ENCODE peak calls at places on chromosomes 7 and 10, in five cellular contexts. Z is GM12891, B is K562, U is HepG2, C is H1. I is an unnamed sample.

GRCh38 chr7:4144801-4145470 is 537.2 kb upstream of the FOXK1 start:
- DNase-seq in Z (no peak), B (no peak), U (no peak), C (no peak), I (no peak)

GRCh38 chr7:27198138-27198841 is 1.6 kb downstream of the HOXA13 start:
- DNase-seq in Z (no peak), B (no peak), U (no peak), C (no peak), I (no peak)

GRCh38 chr7:94620703-94621118 is 35.2 kb downstream of the SGCE start:
- DNase-seq in Z (no peak), B (no peak), U (peak; percentile 82), C (peak; percentile 3), I (peak; percentile 2)

GRCh38 chr10:37975407-37975991 is 948 bp downstream of the ZNF25 start:
- DNase-seq in Z (no peak), B (no peak), U (no peak), C (no peak), I (no peak)

GRCh38 chr10:97319671-97320479 is 804 bp downstream of the FRAT1 start:
- DNase-seq in Z (no peak), B (no peak), U (peak; percentile 54), C (peak; percentile 36), I (no peak)

GRCh38 chr10:109982812-109983211 is 25.0 kb upstream of the ADD3 start:
- DNase-seq in Z (no peak), B (no peak), U (no peak), C (no peak), I (no peak)

GRCh38 chr7:108805808-108806397 is 236.2 kb downstream of the DNAJB9 start:
- DNase-seq in Z (no peak), B (peak; percentile 13), U (peak; percentile 5), C (no peak), I (no peak)

GRCh38 chr7:66894463-66895080 is 26.5 kb upstream of the TMEM248 start:
- DNase-seq in Z (no peak), B (no peak), U (no peak), C (peak; percentile 39), I (no peak)

GRCh38 chr10:73841526-73842285 is 30.3 kb upstream of the NDST2 start:
- DNase-seq in Z (no peak), B (no peak), U (no peak), C (no peak), I (no peak)

GRCh38 chr10:45380903-45381610 is 7.0 kb downstream of the ALOX5 start:
- DNase-seq in Z (no peak), B (no peak), U (no peak), C (no peak), I (no peak)

GRCh38 chr10:79050896-79051555 is 17.7 kb upstream of the ZMIZ1 start:
- DNase-seq in Z (no peak), B (no peak), U (no peak), C (no peak), I (no peak)

GRCh38 chr7:104089622-104090021 is 100.2 kb upstream of the RELN start:
- DNase-seq in Z (no peak), B (no peak), U (no peak), C (no peak), I (no peak)

GRCh38 chr7:33062023-33062781 is at the start of gene NT5C3A:
- DNase-seq in Z (peak; percentile 25), B (peak; percentile 63), U (no peak), C (no peak), I (peak; percentile 38)

GRCh38 chr7:33061282-33061928 is 1.2 kb downstream of the NT5C3A start:
- DNase-seq in Z (no peak), B (no peak), U (no peak), C (no peak), I (no peak)

GRCh38 chr7:33065981-33066380 is 3.4 kb upstream of the NT5C3A start:
- DNase-seq in Z (no peak), B (no peak), U (no peak), C (no peak), I (no peak)

GRCh38 chr7:33059635-33060034 is 2.9 kb downstream of the NT5C3A start:
- DNase-seq in Z (no peak), B (no peak), U (no peak), C (no peak), I (no peak)

GRCh38 chr7:33062782-33063443 is 337 bp upstream of the NT5C3A start:
- DNase-seq in Z (peak; percentile 86), B (peak; percentile 96), U (peak; percentile 90), C (peak; percentile 82), I (peak; percentile 85)
- TF ChIP-seq POLR2A in Z (peak; percentile 60), B (peak; percentile 82), U (peak; percentile 78), C (peak; percentile 82), I (peak; percentile 42)

DNA sequence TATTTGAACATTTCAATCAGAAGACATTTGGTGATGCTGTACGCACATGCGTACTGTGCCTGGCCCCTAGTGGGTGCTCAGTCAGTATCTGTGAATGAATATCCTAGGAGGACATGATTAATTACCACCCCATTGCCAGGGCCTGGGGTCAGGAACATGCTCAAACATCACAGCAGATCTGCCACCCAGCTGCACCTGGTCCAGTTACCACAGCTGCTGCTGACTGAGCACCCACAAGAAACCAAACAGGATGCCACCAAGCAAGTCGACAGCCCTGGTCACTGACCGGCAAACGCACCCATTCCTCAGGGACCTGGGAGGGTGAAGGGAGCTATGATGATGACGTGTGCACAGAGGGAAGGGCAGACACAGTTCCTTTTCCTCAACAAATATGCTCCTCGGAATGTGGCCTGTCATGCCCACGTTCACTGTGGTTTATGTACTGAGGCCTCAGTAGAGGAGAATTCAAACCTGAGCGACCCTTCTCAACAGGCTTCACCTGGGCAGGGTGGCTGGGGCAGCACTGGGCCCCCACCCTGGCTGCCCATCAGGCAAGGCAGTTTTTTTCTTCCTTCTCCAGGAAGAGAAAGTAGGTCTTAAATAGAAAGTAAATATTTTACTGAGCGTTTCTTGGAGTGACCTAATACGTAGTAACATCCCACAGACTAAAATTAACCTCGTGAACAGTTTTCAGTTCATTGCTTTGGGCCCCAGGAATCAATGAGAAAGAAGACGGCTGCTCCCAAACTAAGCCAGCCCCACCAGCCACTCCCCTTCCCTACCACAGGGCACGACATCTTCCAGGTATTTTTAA is 13.4 kb downstream of the CTBP2 start:
- DNase-seq in Z (no peak), B (no peak), U (no peak), C (no peak), I (no peak)
- TF ChIP-seq TAF1 in Z (no peak), B (no peak), U (no peak), C (no peak), I (no peak)

GRCh38 chr10:22316286-22317120 is at the start of gene COMMD3:
- DNase-seq in Z (no peak), B (peak; percentile 57), U (peak; percentile 58), C (no peak), I (no peak)
- TF ChIP-seq POLR2A in Z (peak; percentile 84), B (peak; percentile 89), U (peak; percentile 90), C (peak; percentile 49), I (peak; percentile 94)

DNA sequence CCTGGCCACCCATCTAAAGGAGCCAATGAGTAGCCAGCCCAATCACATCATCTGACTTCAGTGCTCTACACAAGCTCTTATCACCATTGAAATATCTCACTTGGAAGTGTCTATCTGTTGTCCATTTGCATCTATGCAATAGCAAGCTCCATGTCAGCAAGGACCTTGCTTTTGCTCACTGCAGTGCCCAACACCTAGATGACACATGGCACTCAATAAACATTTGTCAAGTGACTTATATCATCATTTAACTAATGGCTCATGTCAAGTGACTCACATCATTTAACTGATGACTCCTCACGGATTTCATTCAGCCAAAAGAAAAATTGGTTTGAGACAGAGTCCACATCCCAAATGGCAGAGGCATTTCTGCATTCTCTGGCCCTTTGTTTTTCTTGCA is 92.9 kb upstream of the ADAM12 start:
- DNase-seq in Z (no peak), B (no peak), U (no peak), C (no peak), I (no peak)
- TF ChIP-seq TAF1 in Z (no peak), B (no peak), U (no peak), C (no peak), I (no peak)

GRCh38 chr10:25465582-25466372 is 291.0 kb downstream of the GPR158 start:
- DNase-seq in Z (no peak), B (peak; percentile 67), U (no peak), C (no peak), I (no peak)

GRCh38 chr10:25467861-25468260 is 293.1 kb downstream of the GPR158 start:
- DNase-seq in Z (no peak), B (no peak), U (no peak), C (no peak), I (no peak)
- TF ChIP-seq POLR2A in Z (no peak), B (no peak), U (no peak), C (no peak), I (no peak)

GRCh38 chr7:37035631-37036030 is 311.3 kb upstream of the AOAH start:
- DNase-seq in Z (no peak), B (no peak), U (no peak), C (no peak), I (no peak)

GRCh38 chr7:37031571-37032257 is 307.4 kb upstream of the AOAH start:
- DNase-seq in Z (no peak), B (peak; percentile 55), U (peak; percentile 97), C (peak; percentile 54), I (no peak)

GRCh38 chr7:37033141-37033540 is 308.8 kb upstream of the AOAH start:
- DNase-seq in Z (no peak), B (no peak), U (no peak), C (no peak), I (no peak)

GRCh38 chr7:37028909-37029440 is 304.7 kb upstream of the AOAH start:
- DNase-seq in Z (no peak), B (no peak), U (no peak), C (no peak), I (no peak)

DNA sequence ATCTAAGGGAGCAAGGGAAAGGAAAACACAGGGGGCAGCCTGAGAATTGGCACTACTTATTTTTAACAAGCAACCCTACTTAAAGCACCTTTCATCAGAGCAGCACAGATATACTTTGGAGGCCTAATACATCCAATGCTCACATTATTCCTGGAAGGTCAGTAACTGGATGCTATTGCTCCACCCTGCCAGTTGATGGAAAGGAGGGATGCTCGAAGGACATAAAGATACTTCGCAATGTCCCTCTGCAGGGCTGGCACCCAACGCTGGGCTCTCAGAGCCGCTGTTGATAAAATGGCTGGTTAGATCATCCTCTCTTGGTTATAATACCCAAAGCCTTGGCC is 307.9 kb upstream of the AOAH start:
- DNase-seq in Z (no peak), B (no peak), U (no peak), C (no peak), I (no peak)
- TF ChIP-seq TAF1 in Z (no peak), B (no peak), U (no peak), C (no peak), I (no peak)

GRCh38 chr10:50882540-50882983 is 2.9 kb downstream of the A1CF start:
- DNase-seq in Z (no peak), B (no peak), U (peak; percentile 89), C (no peak), I (no peak)
- TF ChIP-seq POLR2A in Z (no peak), B (no peak), U (no peak), C (no peak), I (no peak)

GRCh38 chr10:88843171-88843570 is 8.5 kb downstream of the ANKRD22 start:
- DNase-seq in Z (no peak), B (no peak), U (no peak), C (no peak), I (no peak)
- TF ChIP-seq TAF1 in Z (no peak), B (no peak), U (no peak), C (no peak), I (no peak)